ENCODE peak calls at places on chromosomes 4 and X, in six cellular contexts. One of them, this sample, is unnamed.

GRCh38 chr4:11428701-11429571 is at the start of gene HS3ST1:
- DNase-seq in H9: peak; percentile 90
- DNase-seq in H1: peak; percentile 89
- DNase-seq in mesenchymal stem cell: peak; percentile 51
- DNase-seq in trophoblast cell: peak; percentile 84
- DNase-seq in IMR-90: peak; percentile 8
- DNase-seq in this sample: peak; percentile 64

GRCh38 chrX:141439651-141440050 is 144.9 kb downstream of the SPANXA1 start:
- DNase-seq in IMR-90: peak; percentile 1
- DNase-seq in trophoblast cell: no peak
- DNase-seq in mesenchymal stem cell: no peak
- DNase-seq in H9: no peak
- DNase-seq in H1: no peak
- DNase-seq in this sample: no peak

GRCh38 chrX:37754518-37754917 is 25.3 kb upstream of the CYBB start:
- DNase-seq in H9: no peak
- DNase-seq in H1: no peak
- DNase-seq in mesenchymal stem cell: no peak
- DNase-seq in IMR-90: no peak
- DNase-seq in trophoblast cell: no peak
- DNase-seq in this sample: no peak

GRCh38 chrX:884091-884490 is 253.5 kb downstream of the SHOX start:
- DNase-seq in IMR-90: no peak
- DNase-seq in trophoblast cell: no peak
- DNase-seq in mesenchymal stem cell: no peak
- DNase-seq in H9: no peak
- DNase-seq in H1: no peak
- DNase-seq in this sample: no peak

GRCh38 chr4:74555843-74556242 is 110.9 kb downstream of the AREG start:
- DNase-seq in trophoblast cell: no peak
- DNase-seq in mesenchymal stem cell: no peak
- DNase-seq in H1: no peak
- DNase-seq in H9: no peak
- DNase-seq in IMR-90: no peak
- DNase-seq in this sample: no peak

GRCh38 chr4:128859887-128860774 is 50.6 kb downstream of the JADE1 start:
- DNase-seq in H1: no peak
- DNase-seq in mesenchymal stem cell: peak; percentile 84
- DNase-seq in IMR-90: peak; percentile 96
- DNase-seq in trophoblast cell: no peak
- DNase-seq in H9: no peak
- DNase-seq in this sample: no peak

GRCh38 chr4:3070709-3071500 is 3.4 kb downstream of the HTT-AS start:
- DNase-seq in H9: no peak
- DNase-seq in IMR-90: peak; percentile 42
- DNase-seq in trophoblast cell: no peak
- DNase-seq in H1: no peak
- DNase-seq in mesenchymal stem cell: no peak
- DNase-seq in this sample: no peak

GRCh38 chr4:94253036-94253435 is 45.4 kb downstream of the SMARCAD1 start:
- DNase-seq in H9: no peak
- DNase-seq in trophoblast cell: no peak
- DNase-seq in mesenchymal stem cell: peak; percentile 12
- DNase-seq in H1: no peak
- DNase-seq in IMR-90: peak; percentile 7
- DNase-seq in this sample: no peak

GRCh38 chrX:3218442-3218841 is 128.0 kb downstream of the MXRA5 start:
- DNase-seq in IMR-90: no peak
- DNase-seq in trophoblast cell: no peak
- DNase-seq in H1: no peak
- DNase-seq in mesenchymal stem cell: no peak
- DNase-seq in H9: no peak
- DNase-seq in this sample: no peak

GRCh38 chr4:95694411-95694810 is 145.5 kb upstream of the PDHA2 start:
- DNase-seq in H1: no peak
- DNase-seq in H9: no peak
- DNase-seq in IMR-90: no peak
- DNase-seq in trophoblast cell: no peak
- DNase-seq in mesenchymal stem cell: no peak
- DNase-seq in this sample: no peak

GRCh38 chr4:70559924-70560323 is 32.1 kb upstream of the AMBN start:
- DNase-seq in mesenchymal stem cell: no peak
- DNase-seq in H1: no peak
- DNase-seq in H9: no peak
- DNase-seq in trophoblast cell: no peak
- DNase-seq in IMR-90: no peak
- DNase-seq in this sample: no peak

GRCh38 chr4:8412288-8412687 is 28.2 kb downstream of the ACOX3 start:
- DNase-seq in H1: no peak
- DNase-seq in H9: no peak
- DNase-seq in trophoblast cell: no peak
- DNase-seq in mesenchymal stem cell: no peak
- DNase-seq in IMR-90: no peak
- DNase-seq in this sample: no peak

GRCh38 chr4:22246816-22247215 is 269.1 kb downstream of the ADGRA3 start:
- DNase-seq in H9: no peak
- DNase-seq in IMR-90: no peak
- DNase-seq in mesenchymal stem cell: no peak
- DNase-seq in trophoblast cell: no peak
- DNase-seq in H1: no peak
- DNase-seq in this sample: no peak

GRCh38 chrX:120260369-120260768 is 9.8 kb downstream of the ZBTB33 start:
- DNase-seq in mesenchymal stem cell: no peak
- DNase-seq in trophoblast cell: peak; percentile 2
- DNase-seq in H9: no peak
- DNase-seq in H1: no peak
- DNase-seq in IMR-90: no peak
- DNase-seq in this sample: no peak

GRCh38 chr4:121182296-121182695 is 18.2 kb upstream of the TNIP3 start:
- DNase-seq in H1: no peak
- DNase-seq in mesenchymal stem cell: peak; percentile 36
- DNase-seq in trophoblast cell: no peak
- DNase-seq in H9: no peak
- DNase-seq in IMR-90: peak; percentile 33
- DNase-seq in this sample: no peak

GRCh38 chr4:31651541-31651940 is 931.4 kb downstream of the PCDH7 start:
- DNase-seq in IMR-90: no peak
- DNase-seq in H1: no peak
- DNase-seq in H9: no peak
- DNase-seq in mesenchymal stem cell: no peak
- DNase-seq in trophoblast cell: no peak
- DNase-seq in this sample: no peak

GRCh38 chr4:3287972-3288570 is 4.8 kb upstream of the RGS12 start:
- DNase-seq in H1: peak; percentile 41
- DNase-seq in trophoblast cell: no peak
- DNase-seq in H9: peak; percentile 21
- DNase-seq in IMR-90: no peak
- DNase-seq in mesenchymal stem cell: no peak
- DNase-seq in this sample: no peak

GRCh38 chr4:88610771-88611170 is 18.5 kb downstream of the HERC3 start:
- DNase-seq in H1: no peak
- DNase-seq in H9: no peak
- DNase-seq in mesenchymal stem cell: peak; percentile 11
- DNase-seq in trophoblast cell: peak; percentile 31
- DNase-seq in IMR-90: peak; percentile 31
- DNase-seq in this sample: no peak

GRCh38 chr4:153467897-153468262 is 1.7 kb downstream of the TMEM131L start:
- DNase-seq in mesenchymal stem cell: peak; percentile 20
- DNase-seq in H1: no peak
- DNase-seq in H9: no peak
- DNase-seq in IMR-90: no peak
- DNase-seq in trophoblast cell: no peak
- DNase-seq in this sample: no peak

GRCh38 chr4:2341911-2342652 is 76.4 kb downstream of the ZFYVE28 start:
- DNase-seq in H9: peak; percentile 16
- DNase-seq in IMR-90: no peak
- DNase-seq in trophoblast cell: no peak
- DNase-seq in H1: no peak
- DNase-seq in mesenchymal stem cell: no peak
- DNase-seq in this sample: no peak

DNA sequence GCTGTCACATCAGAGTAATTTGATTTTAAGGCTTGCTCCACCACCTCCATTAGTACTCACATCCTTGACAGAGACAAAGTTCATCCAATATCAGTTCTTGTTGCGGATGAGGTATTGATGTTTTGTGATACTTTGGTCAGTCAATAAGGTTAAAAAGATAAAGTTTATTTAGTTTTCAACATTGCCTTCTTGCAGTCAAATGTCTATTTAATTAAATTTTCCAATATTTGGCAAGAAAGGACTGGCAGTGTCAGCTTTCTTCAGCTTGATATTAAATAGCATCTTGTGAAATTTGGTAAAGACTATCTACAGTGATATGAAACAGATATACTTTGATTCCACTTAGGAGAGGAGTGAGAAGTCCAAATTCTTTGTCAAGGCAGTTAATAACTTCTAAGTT is 493.4 kb downstream of the ADGRL3 start:
- DNase-seq in trophoblast cell: no peak
- DNase-seq in mesenchymal stem cell: no peak
- DNase-seq in H9: no peak
- DNase-seq in IMR-90: no peak
- DNase-seq in H1: no peak
- DNase-seq in this sample: no peak
- H2BK120ac ChIP-seq in trophoblast cell: no peak overlapping the region
- H2BK120ac ChIP-seq in mesenchymal stem cell: no peak overlapping the region
- H2BK120ac ChIP-seq in H9: no peak overlapping the region
- H2BK120ac ChIP-seq in IMR-90: no peak overlapping the region
- H2BK120ac ChIP-seq in H1: no peak overlapping the region
- H2BK120ac ChIP-seq in this sample: no peak overlapping the region

DNA sequence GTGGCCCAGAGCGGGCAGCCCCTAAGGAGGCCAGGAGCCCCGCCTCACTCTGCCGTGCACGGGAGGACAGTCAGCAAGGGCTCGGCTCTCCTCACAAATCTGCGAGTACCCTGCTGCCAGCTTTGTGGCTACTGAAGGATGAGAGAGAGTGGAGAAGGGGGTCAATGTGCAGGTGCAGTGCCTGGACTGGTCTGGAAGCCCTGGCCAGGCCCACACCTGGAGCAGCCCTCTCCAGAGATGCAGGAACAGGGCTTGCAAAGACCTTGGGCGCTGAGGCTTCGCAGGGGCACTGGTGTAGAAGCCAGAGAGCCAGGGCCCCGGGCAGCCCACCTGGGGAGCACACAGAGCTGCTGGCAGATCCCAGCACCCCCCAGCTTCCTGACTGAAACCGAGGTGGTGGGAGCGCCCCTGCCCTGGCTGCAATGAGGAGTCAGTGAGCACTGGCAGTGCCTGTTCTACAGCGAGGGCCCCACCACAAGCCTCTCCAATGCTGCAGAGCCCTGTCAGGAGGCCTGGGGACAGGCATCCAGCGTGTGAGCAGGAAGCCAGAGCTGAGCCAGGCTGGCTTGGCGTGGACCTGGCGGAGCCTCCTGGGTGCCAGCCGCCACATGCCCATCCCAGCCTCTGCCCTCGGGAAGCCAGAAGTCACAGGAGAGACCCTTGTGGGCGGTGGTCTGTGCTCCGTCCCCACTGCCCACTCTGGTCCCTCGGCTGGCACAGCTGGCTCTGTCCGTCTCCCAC is 3.9 kb downstream of the SPON2 start:
- DNase-seq in IMR-90: no peak
- DNase-seq in trophoblast cell: no peak
- DNase-seq in mesenchymal stem cell: no peak
- DNase-seq in H9: no peak
- DNase-seq in H1: no peak
- DNase-seq in this sample: no peak
- H3K9me3 ChIP-seq in IMR-90: peaks cover 3% of the 10 kb centered on the region
- H3K9me3 ChIP-seq in trophoblast cell: peaks cover 16% of the 10 kb centered on the region
- H3K9me3 ChIP-seq in mesenchymal stem cell: no peaks in the 10 kb centered on the region
- H3K9me3 ChIP-seq in H9: no peaks in the 10 kb centered on the region
- H3K9me3 ChIP-seq in H1: no peaks in the 10 kb centered on the region
- H3K9me3 ChIP-seq in this sample: peaks cover 6% of the 10 kb centered on the region

GRCh38 chrX:129932137-129932791 is 26.3 kb downstream of the UTP14A start:
- DNase-seq in trophoblast cell: peak; percentile 37
- DNase-seq in H1: peak; percentile 77
- DNase-seq in mesenchymal stem cell: peak; percentile 84
- DNase-seq in IMR-90: peak; percentile 81
- DNase-seq in H9: peak; percentile 86
- DNase-seq in this sample: peak; percentile 74
- H2BK120ac ChIP-seq in trophoblast cell: peak overlapping the region; percentile 81
- H2BK120ac ChIP-seq in H1: no peak overlapping the region
- H2BK120ac ChIP-seq in mesenchymal stem cell: peak overlapping the region; percentile 61
- H2BK120ac ChIP-seq in IMR-90: peak overlapping the region; percentile 62
- H2BK120ac ChIP-seq in H9: no peak overlapping the region
- H2BK120ac ChIP-seq in this sample: no peak overlapping the region

DNA sequence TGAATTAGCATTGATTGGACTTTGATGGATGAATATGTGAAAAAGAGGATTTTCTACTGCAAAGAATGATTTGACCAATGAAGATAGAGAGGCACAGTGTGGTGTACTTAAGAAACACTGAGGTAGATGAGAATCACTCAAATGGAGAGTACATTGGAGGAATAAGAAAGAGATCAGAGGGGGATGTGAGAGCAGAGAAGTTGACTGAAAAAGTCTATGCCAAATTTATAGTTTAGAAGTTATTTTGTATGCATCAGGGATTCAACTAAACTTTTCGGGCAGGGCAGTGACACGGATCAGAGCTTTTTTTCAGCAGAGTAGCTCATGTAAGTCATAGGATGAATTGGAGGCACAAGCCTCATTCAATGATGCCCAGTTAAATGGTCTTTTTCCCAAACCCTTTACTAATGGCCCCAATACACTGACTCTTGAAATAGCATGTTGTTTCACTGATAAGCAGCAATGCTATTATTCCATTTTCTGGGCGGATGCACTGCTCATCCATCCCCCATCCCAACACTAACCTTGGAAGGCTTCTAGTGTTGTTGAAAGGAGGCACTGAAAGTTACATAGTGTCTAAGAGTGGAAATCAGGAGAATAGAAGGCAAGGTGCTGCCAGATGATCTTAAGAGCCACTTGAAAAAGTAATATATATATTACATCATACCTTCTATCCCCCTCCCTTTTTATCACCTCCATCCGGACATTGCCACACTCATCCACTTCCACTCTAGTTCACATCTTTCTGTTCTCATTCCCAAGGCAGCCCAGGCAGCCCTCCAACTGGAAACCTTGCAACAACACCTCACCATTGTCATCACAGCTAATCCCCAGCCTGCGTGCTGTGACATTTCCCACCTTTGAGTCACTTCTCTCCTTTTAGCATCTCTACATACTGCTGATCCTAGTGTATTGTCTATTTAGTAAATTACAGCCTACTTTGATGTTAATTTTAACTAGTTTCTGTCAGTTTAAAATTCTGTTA is 46.1 kb downstream of the ARHGAP24 start:
- DNase-seq in H9: no peak
- DNase-seq in H1: no peak
- DNase-seq in trophoblast cell: no peak
- DNase-seq in mesenchymal stem cell: no peak
- DNase-seq in IMR-90: no peak
- DNase-seq in this sample: no peak
- H3K9me3 ChIP-seq in H9: no peaks in the 10 kb centered on the region
- H3K9me3 ChIP-seq in H1: no peaks in the 10 kb centered on the region
- H3K9me3 ChIP-seq in trophoblast cell: no peaks in the 10 kb centered on the region
- H3K9me3 ChIP-seq in mesenchymal stem cell: no peaks in the 10 kb centered on the region
- H3K9me3 ChIP-seq in IMR-90: no peaks in the 10 kb centered on the region
- H3K9me3 ChIP-seq in this sample: no peaks in the 10 kb centered on the region

This sample was measured in neuronal stem cell.